ENCODE peak calls at places on chromosomes 2 and 18, in ten cellular contexts. B is NCI-H2081 treated with DMSO at 0.1 percent for 48 hours; V is CD8-positive, alpha-beta T cell; L is NB4; X is mesothelial cell of epicardium; Q is activated CD8-positive, alpha-beta memory T cell treated with anti-CD3 and anti-CD28 coated beads, Interleukin-2, amount 50 U/mL, for 4 hours; Z is EL; D is activated T-cell treated with anti-CD3 and anti-CD28 coated beads for 24 hours; G is erythroblast; U is esophagus squamous epithelium. N is an unnamed sample.

GRCh38 chr18:3995476-3996102 is 459.5 kb downstream of the DLGAP1 start:
- DNase-seq in B (no peak), V (peak; percentile 47), L (peak; percentile 70), X (peak; percentile 70), Q (peak; percentile 26), Z (peak; percentile 70), D (peak; percentile 33), G (peak; percentile 86), U (no peak), N (no peak)

GRCh38 chr2:241751776-241752175 is 17.3 kb downstream of the D2HGDH start:
- DNase-seq in B (no peak), V (no peak), L (no peak), X (no peak), Q (no peak), Z (no peak), D (no peak), G (no peak), U (no peak), N (no peak)

GRCh38 chr2:1817256-1818127 is 73.2 kb upstream of the PXDN start:
- DNase-seq in B (no peak), V (peak; percentile 34), L (peak; percentile 50), X (peak; percentile 88), Q (peak; percentile 67), Z (peak; percentile 98), D (peak; percentile 33), G (peak; percentile 22), U (peak; percentile 8), N (peak; percentile 10)

GRCh38 chr2:103959174-103960125 is 894.5 kb upstream of the POU3F3 start:
- DNase-seq in B (no peak), V (no peak), L (peak; percentile 44), X (peak; percentile 49), Q (no peak), Z (no peak), D (no peak), G (no peak), U (peak; percentile 0), N (no peak)

GRCh38 chr2:38508311-38509039 is 94.3 kb downstream of the HNRNPLL start:
- DNase-seq in B (no peak), V (peak; percentile 76), L (peak; percentile 95), X (peak; percentile 84), Q (peak; percentile 78), Z (peak; percentile 79), D (peak; percentile 73), G (peak; percentile 92), U (peak; percentile 52), N (peak; percentile 59)

GRCh38 chr2:146527166-146527565 is 1317.7 kb upstream of the ACVR2A start:
- DNase-seq in B (no peak), V (no peak), L (no peak), X (no peak), Q (no peak), Z (peak; percentile 49), D (no peak), G (no peak), U (no peak), N (no peak)

GRCh38 chr2:121207494-121207893 is 77.5 kb downstream of the TFCP2L1 start:
- DNase-seq in B (no peak), V (no peak), L (no peak), X (no peak), Q (no peak), Z (no peak), D (no peak), G (no peak), U (no peak), N (no peak)

GRCh38 chr18:58325521-58325908 is 281.5 kb downstream of the NEDD4L start:
- DNase-seq in B (no peak), V (no peak), L (no peak), X (no peak), Q (no peak), Z (no peak), D (no peak), G (no peak), U (no peak), N (no peak)

GRCh38 chr2:238239872-238240760 is at the start of gene HES6:
- DNase-seq in B (peak; percentile 88), V (peak; percentile 72), L (peak; percentile 96), X (peak; percentile 87), Q (peak; percentile 69), Z (peak; percentile 88), D (peak; percentile 65), G (peak; percentile 93), U (peak; percentile 27), N (peak; percentile 59)

GRCh38 chr18:70072678-70073077 is 125.0 kb upstream of the CD226 start:
- DNase-seq in B (no peak), V (no peak), L (no peak), X (no peak), Q (no peak), Z (no peak), D (no peak), G (peak; percentile 44), U (no peak), N (no peak)

N was measured in activated effector memory CD4-positive, alpha-beta T cell treated with Interleukin-2 at 50 U/mL for 16 hours.